ENCODE peak calls at places on chromosomes 1 and 21, in four cellular contexts. W is neural progenitor cell, N is fibroblast of lung, F is DND-41. B is an unnamed sample.

GRCh38 chr21:38721983-38722382 is 83.7 kb upstream of the ETS2 start:
- DNase-seq in W (no peak), N (peak; percentile 16), F (no peak), B (no peak)

GRCh38 chr1:110482662-110483307 is 31.8 kb downstream of the PROK1 start:
- DNase-seq in W (no peak), N (no peak), F (no peak), B (no peak)

GRCh38 chr1:177620636-177621190 is 349.1 kb downstream of the SEC16B start:
- DNase-seq in W (no peak), N (peak; percentile 28), F (no peak), B (no peak)

GRCh38 chr1:112685913-112686312 is 11.5 kb downstream of the MOV10 start:
- DNase-seq in W (no peak), N (no peak), F (no peak), B (no peak)

GRCh38 chr1:206674745-206675175 is 9.9 kb upstream of the MAPKAPK2 start:
- DNase-seq in W (no peak), N (peak; percentile 100), F (no peak), B (no peak)

GRCh38 chr1:13832100-13832499 is 132.1 kb downstream of the PRDM2 start:
- DNase-seq in W (no peak), N (no peak), F (no peak), B (no peak)

GRCh38 chr1:33349081-33349759 is 28.3 kb upstream of the A3GALT2 start:
- DNase-seq in W (no peak), N (peak; percentile 40), F (peak; percentile 53), B (no peak)

GRCh38 chr1:212721388-212722247 is 22.0 kb upstream of the BATF3 start:
- DNase-seq in W (no peak), N (peak; percentile 89), F (no peak), B (no peak)

GRCh38 chr1:232184561-232185530 is 445.1 kb downstream of the SIPA1L2 start:
- DNase-seq in W (no peak), N (no peak), F (no peak), B (no peak)

GRCh38 chr1:39865762-39866161 is 17.5 kb downstream of the TRIT1 start:
- DNase-seq in W (no peak), N (no peak), F (no peak), B (no peak)

DNA sequence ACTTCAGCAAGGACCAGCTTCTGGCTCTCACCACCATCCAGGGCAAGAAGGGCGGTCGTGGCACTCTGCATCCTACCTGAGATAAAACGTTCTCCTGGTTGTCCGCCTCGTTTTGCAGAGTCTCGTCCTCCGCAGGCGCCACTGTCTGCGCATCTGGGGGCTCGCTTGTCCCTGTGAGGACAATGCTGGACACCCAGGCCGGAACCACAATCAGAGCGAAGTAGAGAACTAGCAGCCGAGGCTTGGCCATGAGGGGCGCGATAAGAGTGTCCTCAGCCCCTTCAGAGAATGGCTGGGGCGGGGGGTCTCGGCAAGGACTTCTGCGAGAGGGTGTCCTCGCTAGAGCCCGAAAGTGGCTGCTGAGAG is 505 bp downstream of the OLFML2B start:
- DNase-seq in W (no peak), N (no peak), F (no peak), B (no peak)
- H2AFZ ChIP-seq in W (peak overlapping the region; percentile 100), N (peak overlapping the region; percentile 94), F (no peak overlapping the region), B (peak overlapping the region; percentile 100)

GRCh38 chr1:86705633-86705985 is 1.2 kb downstream of the SH3GLB1 start:
- DNase-seq in W (no peak), N (no peak), F (no peak), B (no peak)
- H2AFZ ChIP-seq in W (peak overlapping the region; percentile 70), N (peak overlapping the region; percentile 86), F (peak overlapping the region; percentile 98), B (peak overlapping the region; percentile 89)

DNA sequence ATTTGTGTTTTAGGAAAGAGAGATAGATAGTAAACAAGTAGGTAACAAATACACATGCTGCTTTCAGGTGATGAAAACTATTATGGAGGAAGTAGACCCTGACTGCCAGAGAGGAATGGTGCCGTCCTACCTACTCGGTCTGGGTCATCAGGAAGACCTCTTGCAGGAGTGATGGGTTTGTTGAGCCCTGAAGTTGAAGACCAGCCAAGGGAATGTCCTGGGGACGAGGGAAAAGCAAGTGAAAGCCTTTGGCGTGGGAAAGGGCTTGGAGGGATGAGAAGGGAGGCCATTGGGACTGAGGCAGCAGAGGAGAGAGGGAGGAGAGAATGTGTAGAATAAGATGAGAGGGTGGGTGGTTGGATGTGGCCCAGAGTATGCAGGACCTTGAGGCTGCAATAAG is 379.5 kb upstream of the USP24 start:
- DNase-seq in W (no peak), N (no peak), F (no peak), B (no peak)
- H2AFZ ChIP-seq in W (no peak overlapping the region), N (no peak overlapping the region), F (no peak overlapping the region), B (no peak overlapping the region)

GRCh38 chr1:101205457-101205856 is 31.4 kb upstream of the S1PR1 start:
- DNase-seq in W (no peak), N (no peak), F (no peak), B (no peak)

GRCh38 chr1:101207891-101208290 is 28.9 kb upstream of the S1PR1 start:
- DNase-seq in W (no peak), N (peak; percentile 32), F (no peak), B (no peak)

GRCh38 chr1:101199637-101199982 is 37.2 kb upstream of the S1PR1 start:
- DNase-seq in W (no peak), N (no peak), F (no peak), B (no peak)

GRCh38 chr1:101200513-101200912 is 36.3 kb upstream of the S1PR1 start:
- DNase-seq in W (no peak), N (peak; percentile 94), F (no peak), B (no peak)

GRCh38 chr1:101203812-101204540 is 32.8 kb upstream of the S1PR1 start:
- DNase-seq in W (peak; percentile 15), N (peak; percentile 65), F (no peak), B (no peak)
- H2AFZ ChIP-seq in W (no peak overlapping the region), N (no peak overlapping the region), F (no peak overlapping the region), B (no peak overlapping the region)

GRCh38 chr21:41171210-41171609 is 3.2 kb downstream of the BACE2 start:
- DNase-seq in W (no peak), N (peak; percentile 72), F (peak; percentile 32), B (no peak)
- H2AFZ ChIP-seq in W (no peak overlapping the region), N (no peak overlapping the region), F (no peak overlapping the region), B (no peak overlapping the region)

DNA sequence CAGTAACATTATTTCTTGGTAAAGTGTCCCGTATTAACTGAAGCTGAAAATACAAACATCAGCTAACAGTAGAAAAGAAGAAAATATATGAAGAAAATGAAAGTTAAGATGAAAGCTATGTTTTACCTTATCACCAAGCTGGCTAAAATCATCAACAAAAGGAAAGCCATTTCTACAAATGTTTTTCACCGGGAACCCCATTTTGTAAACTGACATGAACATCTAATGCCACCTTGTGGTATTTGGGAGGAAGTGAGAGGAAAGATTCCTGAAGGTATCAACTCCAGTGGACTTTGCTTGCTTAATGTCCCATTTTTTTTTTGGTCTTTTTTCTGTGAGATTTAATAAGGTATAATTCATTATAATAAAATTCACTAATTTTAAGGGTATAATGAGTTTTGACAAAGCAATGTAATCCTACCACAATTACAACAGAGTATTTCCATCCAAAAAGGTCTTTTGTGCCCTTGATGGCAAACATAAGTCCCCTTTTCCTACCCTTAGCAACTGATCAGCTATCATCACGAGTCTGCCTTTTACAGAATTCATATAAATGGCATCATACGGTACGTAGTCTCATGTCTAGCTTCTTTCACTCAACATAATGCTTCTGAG is 7.7 kb downstream of the SDHB start:
- DNase-seq in W (peak; percentile 68), N (peak; percentile 64), F (no peak), B (no peak)
- H2AFZ ChIP-seq in W (no peak overlapping the region), N (peak overlapping the region; percentile 55), F (no peak overlapping the region), B (peak overlapping the region; percentile 11)

DNA sequence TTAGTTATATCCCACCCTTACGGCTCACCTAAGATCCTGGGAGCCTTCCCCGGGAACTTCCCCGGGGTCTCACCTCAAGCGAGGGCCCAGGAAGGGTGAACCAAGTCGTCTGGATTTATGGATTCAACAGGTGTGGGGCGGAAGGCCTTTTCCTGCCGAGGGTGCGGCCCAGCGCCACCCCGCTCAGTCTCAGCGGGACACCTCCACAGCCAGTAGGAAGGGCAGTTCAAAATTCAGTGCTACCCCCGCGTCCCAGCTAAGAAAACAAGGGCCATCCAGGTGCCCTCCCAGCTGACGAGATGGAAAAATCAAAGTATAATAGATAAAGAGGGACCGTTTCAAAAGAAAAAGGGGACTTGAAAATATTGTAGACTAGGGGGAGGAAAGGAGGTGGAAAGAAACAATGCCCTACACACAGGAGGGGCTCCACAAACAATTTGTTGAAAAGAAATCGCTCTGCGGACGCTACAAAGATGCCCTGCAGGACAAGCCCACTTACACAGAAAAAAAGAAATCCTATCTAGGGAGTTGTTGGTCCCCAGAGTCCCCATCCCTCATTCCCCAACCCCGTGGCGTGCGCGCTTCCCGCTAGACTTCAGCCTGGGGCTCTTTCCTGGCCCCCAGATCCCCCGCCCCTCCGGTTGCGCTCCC is 1.3 kb downstream of the SLC2A1 start:
- DNase-seq in W (no peak), N (no peak), F (peak; percentile 20), B (no peak)
- H2AFZ ChIP-seq in W (no peak overlapping the region), N (no peak overlapping the region), F (peak overlapping the region; percentile 34), B (no peak overlapping the region)

DNA sequence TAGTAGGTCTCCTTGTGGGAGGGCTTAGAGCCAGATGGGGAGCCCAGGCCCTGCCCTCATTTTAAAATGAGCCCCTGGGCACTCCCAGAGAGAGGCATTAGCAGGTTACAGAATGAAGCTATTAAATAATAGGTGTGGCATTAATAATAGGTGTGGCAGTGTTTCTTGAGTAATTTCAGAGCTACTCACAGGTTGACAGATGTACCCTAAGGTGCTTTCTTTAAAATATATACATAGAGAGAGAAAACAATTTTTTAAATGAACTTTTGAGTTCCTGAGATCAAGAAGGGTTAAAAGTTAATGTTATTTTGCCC is 1.2 kb downstream of the EEIG2 start:
- DNase-seq in W (no peak), N (no peak), F (no peak), B (no peak)
- H2AFZ ChIP-seq in W (peak overlapping the region; percentile 74), N (no peak overlapping the region), F (peak overlapping the region; percentile 79), B (peak overlapping the region; percentile 95)

GRCh38 chr1:151476083-151476482 is 16.8 kb upstream of the POGZ start:
- DNase-seq in W (no peak), N (no peak), F (peak; percentile 12), B (no peak)

GRCh38 chr1:151472852-151473731 is 13.8 kb upstream of the POGZ start:
- DNase-seq in W (peak; percentile 65), N (peak; percentile 63), F (no peak), B (peak; percentile 56)

GRCh38 chr1:151477066-151477465 is 17.8 kb upstream of the POGZ start:
- DNase-seq in W (no peak), N (no peak), F (no peak), B (no peak)

GRCh38 chr1:151475175-151475574 is 15.9 kb upstream of the POGZ start:
- DNase-seq in W (no peak), N (no peak), F (no peak), B (no peak)

GRCh38 chr1:151474711-151475110 is 15.4 kb upstream of the POGZ start:
- DNase-seq in W (no peak), N (no peak), F (no peak), B (no peak)
- H2AFZ ChIP-seq in W (no peak overlapping the region), N (no peak overlapping the region), F (no peak overlapping the region), B (peak overlapping the region; percentile 69)

GRCh38 chr1:233615571-233615970 is 1.7 kb downstream of the KCNK1 start:
- DNase-seq in W (no peak), N (no peak), F (no peak), B (no peak)
- H2AFZ ChIP-seq in W (no peak overlapping the region), N (no peak overlapping the region), F (no peak overlapping the region), B (no peak overlapping the region)